ENCODE peak calls at places on chromosomes 5 and 9, in four cellular contexts. A, Q, S and T are unnamed samples.

GRCh38 chr5:143148461-143149170 is 254.9 kb downstream of the NR3C1 start:
- DNase-seq in A (no peak), Q (no peak), S (no peak), T (peak)

GRCh38 chr9:37876376-37876775 is 27.6 kb downstream of the SLC25A51 start:
- DNase-seq in A (no peak), Q (no peak), S (no peak), T (no peak)

GRCh38 chr5:1432296-1432695 is 12.9 kb downstream of the SLC6A3 start:
- DNase-seq in A (no peak), Q (peak), S (no peak), T (peak)

GRCh38 chr5:179269781-179270543 is 75.3 kb downstream of the ADAMTS2 start:
- DNase-seq in A (peak), Q (no peak), S (no peak), T (no peak)

GRCh38 chr5:116144103-116144502 is 59.3 kb downstream of the COMMD10 start:
- DNase-seq in A (no peak), Q (no peak), S (peak), T (no peak)

GRCh38 chr9:134487066-134487710 is 154.4 kb upstream of the COL5A1 start:
- DNase-seq in A (no peak), Q (no peak), S (no peak), T (peak)

GRCh38 chr9:99040911-99041582 is 63.9 kb upstream of the TGFBR1 start:
- DNase-seq in A (no peak), Q (no peak), S (peak), T (no peak)

GRCh38 chr5:57986746-57987145 is 473.1 kb downstream of the PLK2 start:
- DNase-seq in A (no peak), Q (no peak), S (peak), T (no peak)

GRCh38 chr5:120446068-120446492 is 18.0 kb upstream of the PRR16 start:
- DNase-seq in A (no peak), Q (no peak), S (no peak), T (no peak)

GRCh38 chr5:170278611-170279500 is 18.7 kb downstream of the LCP2 start:
- DNase-seq in A (peak), Q (peak), S (no peak), T (peak)

GRCh38 chr5:179415291-179416060 is 70.2 kb upstream of the ADAMTS2 start:
- DNase-seq in A (no peak), Q (no peak), S (no peak), T (no peak)

GRCh38 chr9:20297646-20298084 is 324.6 kb downstream of the MLLT3 start:
- DNase-seq in A (peak), Q (no peak), S (peak), T (no peak)

GRCh38 chr5:15013654-15014463 is 142.3 kb upstream of the ANKH start:
- DNase-seq in A (no peak), Q (no peak), S (peak), T (no peak)

GRCh38 chr5:57174850-57175525 is 1.1 kb downstream of the GPBP1 start:
- DNase-seq in A (no peak), Q (no peak), S (no peak), T (no peak)

GRCh38 chr9:109133533-109133932 is 13.8 kb upstream of the TMEM245 start:
- DNase-seq in A (no peak), Q (no peak), S (no peak), T (no peak)

GRCh38 chr5:176851871-176852270 is 41.5 kb downstream of the UNC5A start:
- DNase-seq in A (no peak), Q (no peak), S (no peak), T (no peak)

GRCh38 chr9:123637940-123638634 is 282.1 kb downstream of the CRB2 start:
- DNase-seq in A (peak), Q (no peak), S (no peak), T (no peak)

GRCh38 chr5:32320144-32320543 is 7.4 kb upstream of the MTMR12 start:
- DNase-seq in A (no peak), Q (no peak), S (no peak), T (no peak)

GRCh38 chr5:138466900-138467710 is 1.8 kb downstream of the EGR1 start:
- DNase-seq in A (peak), Q (peak), S (peak), T (peak)

GRCh38 chr5:55519001-55519400 is 15.8 kb downstream of the PLPP1 start:
- DNase-seq in A (no peak), Q (no peak), S (no peak), T (no peak)

GRCh38 chr9:79026311-79026710 is 545.5 kb upstream of the TLE4 start:
- DNase-seq in A (no peak), Q (no peak), S (no peak), T (no peak)

GRCh38 chr5:127872494-127872893 is 169.3 kb downstream of the CCDC192 start:
- DNase-seq in A (no peak), Q (no peak), S (no peak), T (no peak)

GRCh38 chr5:38757451-38758245 is 88.2 kb upstream of the OSMR start:
- DNase-seq in A (no peak), Q (no peak), S (no peak), T (no peak)

DNA sequence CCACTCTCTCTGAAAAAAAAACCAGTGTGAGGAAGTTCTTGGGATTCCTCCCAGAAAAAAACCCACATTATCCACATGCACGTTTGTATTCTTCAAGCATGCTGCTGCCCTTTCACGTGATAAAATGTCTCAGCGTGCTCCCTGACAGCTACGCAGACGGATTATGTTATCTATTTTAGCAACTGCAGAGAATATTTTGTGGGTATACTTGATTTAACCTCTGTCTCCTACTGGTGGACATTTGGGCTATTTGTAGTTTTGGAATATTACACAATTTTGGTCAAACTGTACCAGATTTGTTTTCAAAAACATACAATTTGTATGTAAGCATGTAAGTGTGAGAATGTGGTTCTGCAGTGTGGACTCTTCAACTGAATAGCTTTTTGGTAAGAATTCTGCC is 10.7 kb downstream of the PRRC2B start:
- DNase-seq in A (no peak), Q (no peak), S (no peak), T (no peak)
- H3K4me3 ChIP-seq in A (no peak), Q (no peak), S (no peak), T (no peak)

DNA sequence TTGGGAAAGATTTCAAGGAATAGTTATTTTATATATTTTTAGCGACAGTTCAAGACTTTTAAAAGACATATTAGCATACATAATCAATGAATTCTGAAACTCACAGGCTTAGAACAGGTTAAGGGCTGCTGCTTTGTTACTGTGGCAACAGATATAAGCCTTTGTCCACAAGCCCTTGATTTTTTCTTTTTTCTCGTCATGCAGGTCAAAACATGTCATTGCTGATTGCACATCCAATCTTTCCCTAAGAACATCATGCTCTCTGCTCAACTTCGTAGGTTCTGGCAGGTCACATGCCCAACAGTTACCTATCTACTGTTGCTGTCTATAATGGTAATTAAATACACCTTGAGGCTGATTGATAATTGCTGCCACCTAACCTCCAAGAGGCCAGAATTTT is 172.5 kb upstream of the PTPRD start:
- DNase-seq in A (no peak), Q (no peak), S (no peak), T (no peak)
- TF ChIP-seq EP300 in A (no peak), Q (no peak), S (no peak), T (no peak)

DNA sequence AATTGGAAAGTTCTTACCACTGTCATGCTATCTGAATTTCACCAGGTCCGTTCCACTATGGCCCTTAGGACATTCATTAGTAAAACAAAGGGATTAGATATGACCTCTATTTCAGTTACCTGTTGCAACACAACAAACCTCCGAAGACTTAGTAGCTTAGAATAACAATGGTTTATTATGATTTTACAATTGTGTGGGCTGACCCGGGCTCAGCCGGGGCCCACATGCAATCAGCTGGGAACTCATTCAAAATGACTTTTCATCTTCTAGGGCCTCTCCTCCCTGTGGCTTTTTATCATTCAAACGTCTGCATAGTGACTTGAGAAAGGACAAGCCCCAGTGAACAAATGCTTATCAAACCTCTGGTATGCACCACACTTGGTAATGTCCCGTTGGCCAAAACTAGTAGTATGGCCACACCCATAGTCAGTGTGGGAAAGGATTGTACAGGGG is 2.3 kb upstream of the FBXW11 start:
- DNase-seq in A (no peak), Q (no peak), S (no peak), T (no peak)
- TF ChIP-seq POLR2A in A (no peak), Q (no peak), S (no peak), T (no peak)

GRCh38 chr5:59037453-59038168 is 454.7 kb downstream of the RAB3C start:
- DNase-seq in A (no peak), Q (no peak), S (peak), T (no peak)
- H3K4me3 ChIP-seq in A (no peak), Q (peak), S (peak), T (peak)

DNA sequence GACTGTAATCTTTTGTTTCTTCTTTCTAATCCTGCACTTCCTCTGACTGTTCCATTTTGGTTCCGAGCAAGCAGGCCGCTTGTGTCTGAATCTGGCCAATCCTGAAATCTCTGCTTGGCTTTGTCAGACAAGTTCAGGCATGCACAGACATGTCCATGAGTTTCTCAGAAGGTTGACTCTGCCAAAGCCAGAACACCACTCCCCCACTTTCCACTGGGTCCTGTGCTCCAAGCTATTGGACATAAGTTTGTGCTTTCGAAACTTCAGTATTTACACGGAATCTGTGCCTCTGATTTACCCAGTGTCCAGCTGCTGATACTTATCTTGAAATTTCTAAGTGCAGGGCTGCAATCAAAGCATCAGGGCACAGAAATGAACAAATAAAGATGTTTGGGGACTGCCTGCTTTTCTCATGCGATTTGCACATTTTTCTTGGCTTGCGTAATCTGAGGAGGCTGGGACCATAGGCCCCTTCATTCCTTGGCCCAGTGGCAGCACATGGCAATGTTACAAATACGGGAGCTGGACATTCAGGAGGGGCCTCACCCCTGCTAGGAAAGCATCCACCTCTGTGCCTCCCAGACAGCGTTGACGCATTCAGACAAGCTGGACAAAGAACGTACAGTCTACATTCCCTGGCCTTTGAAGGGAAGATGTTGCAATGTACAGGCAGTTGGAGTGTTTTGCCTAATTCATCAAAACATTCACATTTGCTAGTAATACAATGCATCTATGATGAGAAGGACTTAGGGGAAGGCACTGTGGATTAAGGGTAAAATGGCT is 209.2 kb upstream of the PAPPA start:
- DNase-seq in A (peak), Q (peak), S (peak), T (peak)
- TF ChIP-seq EP300 in A (peak), Q (peak), S (peak), T (no peak)

DNA sequence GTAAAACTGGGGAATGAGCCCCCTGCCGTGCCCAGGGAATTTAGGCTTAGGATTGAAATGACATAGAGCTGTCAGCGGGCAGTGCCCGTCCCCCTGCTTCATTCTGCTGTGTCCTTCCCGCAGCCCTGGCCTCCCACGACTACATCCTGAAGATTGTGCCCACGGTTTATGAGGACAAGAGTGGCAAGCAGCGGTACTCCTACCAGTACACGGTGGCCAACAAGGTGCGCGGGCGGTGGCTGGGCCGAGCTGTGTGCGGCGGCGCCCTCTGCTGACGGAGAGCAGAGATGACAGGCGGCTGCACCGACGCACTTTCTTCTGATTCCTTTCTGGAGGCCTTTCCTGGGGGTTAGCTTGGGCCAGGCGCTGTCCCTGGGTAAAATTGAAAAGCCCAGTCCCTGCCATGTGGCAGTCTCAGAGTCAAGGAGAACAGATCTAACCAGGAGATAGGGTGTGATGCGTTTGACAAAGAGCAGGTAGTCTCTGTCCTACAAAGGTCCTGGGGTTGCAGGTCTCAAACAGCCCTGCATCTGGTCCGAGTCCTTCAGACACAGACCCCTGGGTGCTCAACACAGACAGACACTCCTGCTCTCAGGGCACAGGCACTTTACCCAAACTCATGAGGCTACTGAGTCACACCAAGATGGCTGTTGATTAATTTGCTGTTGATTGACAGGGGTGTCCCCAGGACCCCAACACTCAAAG is 26.8 kb upstream of the RPL26L1 start:
- DNase-seq in A (peak), Q (peak), S (peak), T (peak)
- TF ChIP-seq POLR2A in A (no peak), Q (no peak), S (no peak), T (no peak)

GRCh38 chr9:693460-694390 is 147.8 kb upstream of the DMRT1 start:
- DNase-seq in A (peak), Q (no peak), S (no peak), T (no peak)

GRCh38 chr9:695252-695651 is 146.2 kb upstream of the DMRT1 start:
- DNase-seq in A (no peak), Q (no peak), S (no peak), T (no peak)

GRCh38 chr9:692636-693459 is 148.6 kb upstream of the DMRT1 start:
- DNase-seq in A (no peak), Q (no peak), S (no peak), T (no peak)

GRCh38 chr9:696332-697090 is 145.0 kb upstream of the DMRT1 start:
- DNase-seq in A (no peak), Q (no peak), S (peak), T (no peak)

GRCh38 chr9:694499-695154 is 146.9 kb upstream of the DMRT1 start:
- DNase-seq in A (no peak), Q (no peak), S (peak), T (no peak)
- H3K4me3 ChIP-seq in A (no peak), Q (peak), S (peak), T (no peak)

GRCh38 chr5:141848771-141849370 is 29.3 kb downstream of the PCDH1 start:
- DNase-seq in A (peak), Q (peak), S (peak), T (peak)

GRCh38 chr5:141851195-141851874 is 26.9 kb downstream of the PCDH1 start:
- DNase-seq in A (no peak), Q (no peak), S (no peak), T (no peak)

GRCh38 chr5:141850183-141850768 is 27.9 kb downstream of the PCDH1 start:
- DNase-seq in A (no peak), Q (no peak), S (peak), T (no peak)

GRCh38 chr5:141850786-141851185 is 27.4 kb downstream of the PCDH1 start:
- DNase-seq in A (no peak), Q (no peak), S (no peak), T (no peak)

DNA sequence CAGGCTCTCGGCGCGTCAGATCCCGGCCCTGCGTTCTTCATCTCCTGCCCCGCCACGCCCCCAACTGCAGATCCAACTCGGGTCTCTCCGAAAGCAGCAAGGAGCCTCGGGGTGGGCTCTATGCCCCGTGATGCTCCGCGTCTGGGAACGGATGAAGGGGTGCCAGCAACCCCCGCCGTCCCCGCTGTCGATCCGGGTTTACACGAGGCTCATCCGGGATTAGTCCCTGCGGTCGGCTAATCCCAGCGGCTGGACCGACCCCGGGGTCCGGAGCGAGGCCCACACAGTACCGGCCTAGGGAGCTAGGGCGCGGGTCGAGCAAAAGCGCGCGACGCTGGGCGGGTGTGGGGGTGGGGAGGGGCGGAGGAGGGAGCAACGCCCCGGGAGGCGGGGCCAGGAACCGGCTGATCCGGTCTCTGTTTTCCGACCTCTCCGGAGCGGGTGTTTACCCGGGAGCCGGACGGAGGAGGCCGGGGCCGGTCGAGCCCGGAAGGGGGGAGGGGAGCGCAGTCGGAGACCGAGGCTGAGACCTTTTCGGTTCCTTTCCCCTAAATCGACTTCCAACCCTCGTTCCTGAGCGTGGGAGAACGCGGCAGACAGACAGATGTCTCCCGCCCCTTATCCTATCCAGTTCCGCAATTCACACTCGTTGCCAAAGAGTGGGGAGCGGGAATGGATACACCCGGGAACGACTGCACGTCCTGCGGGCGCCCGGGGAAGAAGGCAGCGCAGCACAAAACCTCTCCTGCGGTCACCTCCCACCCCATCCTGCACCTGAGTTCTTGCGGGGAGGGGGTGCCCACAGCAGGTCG is 28.6 kb downstream of the PCDH1 start:
- DNase-seq in A (peak), Q (peak), S (peak), T (peak)
- TF ChIP-seq EP300 in A (peak), Q (no peak), S (no peak), T (no peak)

GRCh38 chr9:93058357-93059096 is at the start of gene SUSD3:
- DNase-seq in A (peak), Q (peak), S (peak), T (peak)
- TF ChIP-seq POLR2A in A (no peak), Q (no peak), S (no peak), T (peak)

GRCh38 chr9:128061305-128061704 is 5.8 kb downstream of the NAIF1 start:
- DNase-seq in A (no peak), Q (no peak), S (no peak), T (no peak)
- H3K4me3 ChIP-seq in A (no peak), Q (no peak), S (no peak), T (no peak)